ENCODE peak calls at places on chromosome 18, in ten cellular contexts. U is 8988T, W is MV-4-11, K is fibroblast of lung, C is hepatic stellate cell, Z is left lobe of liver, G is GM23338, I is foreskin keratinocyte, N is A172, H is IMR-90. A is an unnamed sample.

GRCh38 chr18:76968073-76968472 is 145.7 kb downstream of the ZNF236 start:
- DNase-seq in U (no peak), W (no peak), N (no peak), G (peak), H (no peak), K (no peak), I (no peak), Z (no peak), C (no peak), A (peak)

GRCh38 chr18:59631583-59632181 is 65.5 kb downstream of the CCBE1 start:
- DNase-seq in U (no peak), H (peak), N (peak), K (peak), Z (no peak), I (peak), G (peak), C (peak), W (no peak), A (peak)

GRCh38 chr18:64055019-64055418 is 85.1 kb downstream of the SERPINB8 start:
- DNase-seq in C (no peak), U (no peak), H (no peak), G (peak), N (no peak), W (no peak), I (no peak), K (no peak), Z (no peak), A (no peak)

GRCh38 chr18:45107425-45107824 is 426.7 kb downstream of the SETBP1 start:
- DNase-seq in Z (no peak), C (no peak), G (no peak), I (peak), H (peak), K (peak), W (no peak), U (no peak), N (no peak), A (no peak)

GRCh38 chr18:11850821-11851155 is 425 bp upstream of the CHMP1B start:
- DNase-seq in N (no peak), H (no peak), G (peak), W (no peak), Z (no peak), U (no peak), I (no peak), K (no peak), C (peak), A (no peak)

GRCh38 chr18:79856119-79857080 is 58.7 kb downstream of the KCNG2 start:
- DNase-seq in I (no peak), U (no peak), K (peak), N (no peak), Z (peak), C (no peak), W (peak), H (peak), G (peak), A (peak)

GRCh38 chr18:8630546-8630945 is 21.3 kb downstream of the RAB12 start:
- DNase-seq in W (no peak), G (no peak), I (no peak), Z (no peak), H (no peak), U (no peak), N (no peak), C (no peak), K (no peak), A (no peak)

GRCh38 chr18:23042133-23042532 is 93.2 kb upstream of the CABLES1 start:
- DNase-seq in U (no peak), K (no peak), G (no peak), N (no peak), W (no peak), Z (no peak), C (no peak), I (no peak), H (no peak), A (no peak)

GRCh38 chr18:77334876-77335275 is 85.2 kb downstream of the GALR1 start:
- DNase-seq in G (no peak), I (no peak), C (no peak), W (no peak), U (no peak), K (no peak), N (no peak), H (no peak), Z (no peak), A (no peak)

GRCh38 chr18:26483633-26484032 is 64.7 kb downstream of the KCTD1 start:
- DNase-seq in Z (no peak), G (no peak), W (no peak), N (no peak), I (no peak), H (no peak), U (no peak), K (no peak), C (no peak), A (no peak)

GRCh38 chr18:35624140-35624539 is 42.6 kb downstream of the GALNT1 start:
- DNase-seq in C (no peak), W (no peak), U (no peak), Z (no peak), I (no peak), H (no peak), G (no peak), K (no peak), N (no peak), A (no peak)

GRCh38 chr18:33113421-33113820 is 327.1 kb downstream of the CCDC178 start:
- DNase-seq in I (no peak), W (no peak), K (no peak), H (no peak), Z (no peak), C (no peak), N (no peak), U (no peak), G (no peak), A (no peak)

GRCh38 chr18:58788971-58789797 is 75.5 kb upstream of the ZNF532 start:
- DNase-seq in W (no peak), C (peak), U (no peak), I (no peak), H (peak), N (peak), K (peak), Z (no peak), G (no peak), A (no peak)

GRCh38 chr18:58432050-58432727 is 196.7 kb downstream of the ALPK2 start:
- DNase-seq in H (no peak), I (no peak), Z (no peak), K (no peak), C (no peak), U (no peak), G (no peak), W (no peak), N (no peak), A (no peak)

GRCh38 chr18:61893304-61893970 is 630 bp upstream of the RNF152 start:
- DNase-seq in U (peak), K (peak), Z (peak), G (peak), I (no peak), N (no peak), H (peak), C (peak), W (no peak), A (no peak)

GRCh38 chr18:47953471-47953931 is 23.0 kb upstream of the SMAD2 start:
- DNase-seq in G (peak), N (peak), U (no peak), K (peak), Z (no peak), C (no peak), I (peak), W (peak), H (no peak), A (no peak)

GRCh38 chr18:57352271-57352701 is at the start of gene ST8SIA3:
- DNase-seq in Z (no peak), N (no peak), H (no peak), K (no peak), W (no peak), I (no peak), C (no peak), U (no peak), G (peak), A (no peak)

GRCh38 chr18:48037481-48038271 is 107.2 kb upstream of the SMAD2 start:
- DNase-seq in G (peak), K (no peak), W (no peak), I (no peak), C (no peak), N (no peak), Z (peak), H (no peak), U (peak), A (no peak)

GRCh38 chr18:61953161-61953560 is 60.4 kb upstream of the RNF152 start:
- DNase-seq in W (no peak), Z (no peak), N (no peak), C (no peak), I (no peak), U (no peak), K (peak), G (no peak), H (no peak), A (no peak)

A was measured in H1.